ENCODE peak calls at places on chromosome 3, in nine cellular contexts. One of them, this sample, is unnamed.

GRCh38 chr3:142315083-142315482 is 89.7 kb upstream of the GK5 start:
- DNase-seq in left ventricle myocardium inferior: no peak
- DNase-seq in body of pancreas: no peak
- DNase-seq in endodermal cell: no peak
- DNase-seq in AG04449: peak
- DNase-seq in HCT116: no peak
- DNase-seq in trophoblast cell: no peak
- DNase-seq in pancreas: no peak
- DNase-seq in NB4: no peak
- DNase-seq in this sample: peak

GRCh38 chr3:82509951-82510603 is 748.6 kb upstream of the GBE1 start:
- DNase-seq in left ventricle myocardium inferior: no peak
- DNase-seq in body of pancreas: no peak
- DNase-seq in AG04449: no peak
- DNase-seq in endodermal cell: no peak
- DNase-seq in HCT116: no peak
- DNase-seq in trophoblast cell: no peak
- DNase-seq in pancreas: no peak
- DNase-seq in NB4: no peak
- DNase-seq in this sample: no peak

GRCh38 chr3:170355738-170356595 is 1.5 kb upstream of the SKIL start:
- DNase-seq in left ventricle myocardium inferior: peak
- DNase-seq in trophoblast cell: peak
- DNase-seq in HCT116: no peak
- DNase-seq in pancreas: peak
- DNase-seq in NB4: peak
- DNase-seq in endodermal cell: peak
- DNase-seq in body of pancreas: peak
- DNase-seq in AG04449: no peak
- DNase-seq in this sample: no peak

GRCh38 chr3:101998256-101998926 is 149.1 kb downstream of the NFKBIZ start:
- DNase-seq in HCT116: no peak
- DNase-seq in AG04449: no peak
- DNase-seq in trophoblast cell: peak
- DNase-seq in pancreas: no peak
- DNase-seq in body of pancreas: no peak
- DNase-seq in endodermal cell: no peak
- DNase-seq in left ventricle myocardium inferior: no peak
- DNase-seq in NB4: no peak
- DNase-seq in this sample: peak

GRCh38 chr3:124217542-124217941 is 225.6 kb upstream of the ROPN1 start:
- DNase-seq in left ventricle myocardium inferior: peak
- DNase-seq in trophoblast cell: peak
- DNase-seq in pancreas: peak
- DNase-seq in HCT116: peak
- DNase-seq in AG04449: peak
- DNase-seq in endodermal cell: peak
- DNase-seq in body of pancreas: peak
- DNase-seq in NB4: peak
- DNase-seq in this sample: peak

GRCh38 chr3:94081880-94082279 is 19.0 kb downstream of the NSUN3 start:
- DNase-seq in body of pancreas: no peak
- DNase-seq in trophoblast cell: no peak
- DNase-seq in endodermal cell: no peak
- DNase-seq in left ventricle myocardium inferior: no peak
- DNase-seq in AG04449: no peak
- DNase-seq in NB4: no peak
- DNase-seq in pancreas: no peak
- DNase-seq in HCT116: no peak
- DNase-seq in this sample: no peak

GRCh38 chr3:112390783-112391641 is 58.1 kb downstream of the CD200 start:
- DNase-seq in HCT116: no peak
- DNase-seq in trophoblast cell: peak
- DNase-seq in body of pancreas: no peak
- DNase-seq in AG04449: peak
- DNase-seq in left ventricle myocardium inferior: no peak
- DNase-seq in NB4: no peak
- DNase-seq in endodermal cell: peak
- DNase-seq in pancreas: no peak
- DNase-seq in this sample: peak

GRCh38 chr3:143041901-143042300 is 40.5 kb downstream of the U2SURP start:
- DNase-seq in HCT116: no peak
- DNase-seq in AG04449: no peak
- DNase-seq in left ventricle myocardium inferior: no peak
- DNase-seq in NB4: no peak
- DNase-seq in body of pancreas: no peak
- DNase-seq in pancreas: no peak
- DNase-seq in endodermal cell: no peak
- DNase-seq in trophoblast cell: no peak
- DNase-seq in this sample: no peak

GRCh38 chr3:121624147-121624852 is 31.1 kb downstream of the FBXO40 start:
- DNase-seq in trophoblast cell: no peak
- DNase-seq in HCT116: no peak
- DNase-seq in NB4: no peak
- DNase-seq in endodermal cell: no peak
- DNase-seq in AG04449: no peak
- DNase-seq in pancreas: no peak
- DNase-seq in left ventricle myocardium inferior: no peak
- DNase-seq in body of pancreas: no peak
- DNase-seq in this sample: no peak

GRCh38 chr3:86990734-86991481 is at the start of gene VGLL3:
- DNase-seq in NB4: no peak
- DNase-seq in left ventricle myocardium inferior: peak
- DNase-seq in body of pancreas: peak
- DNase-seq in endodermal cell: peak
- DNase-seq in AG04449: peak
- DNase-seq in trophoblast cell: peak
- DNase-seq in HCT116: no peak
- DNase-seq in pancreas: peak
- DNase-seq in this sample: peak

GRCh38 chr3:179036226-179036625 is 35.4 kb downstream of the ZMAT3 start:
- DNase-seq in trophoblast cell: peak
- DNase-seq in body of pancreas: no peak
- DNase-seq in HCT116: no peak
- DNase-seq in AG04449: no peak
- DNase-seq in pancreas: no peak
- DNase-seq in left ventricle myocardium inferior: no peak
- DNase-seq in NB4: no peak
- DNase-seq in endodermal cell: no peak
- DNase-seq in this sample: no peak

GRCh38 chr3:159884661-159885402 is 103.8 kb upstream of the IL12A start:
- DNase-seq in endodermal cell: no peak
- DNase-seq in body of pancreas: no peak
- DNase-seq in trophoblast cell: peak
- DNase-seq in pancreas: no peak
- DNase-seq in AG04449: no peak
- DNase-seq in left ventricle myocardium inferior: no peak
- DNase-seq in NB4: peak
- DNase-seq in HCT116: no peak
- DNase-seq in this sample: no peak

GRCh38 chr3:46846624-46847542 is 16.4 kb downstream of the MYL3 start:
- DNase-seq in left ventricle myocardium inferior: no peak
- DNase-seq in HCT116: no peak
- DNase-seq in pancreas: no peak
- DNase-seq in trophoblast cell: no peak
- DNase-seq in endodermal cell: peak
- DNase-seq in NB4: no peak
- DNase-seq in body of pancreas: no peak
- DNase-seq in AG04449: no peak
- DNase-seq in this sample: no peak

GRCh38 chr3:52536369-52537164 is at the start of gene UQCC5:
- DNase-seq in body of pancreas: peak
- DNase-seq in AG04449: peak
- DNase-seq in HCT116: peak
- DNase-seq in endodermal cell: peak
- DNase-seq in NB4: peak
- DNase-seq in pancreas: peak
- DNase-seq in trophoblast cell: peak
- DNase-seq in left ventricle myocardium inferior: peak
- DNase-seq in this sample: peak

GRCh38 chr3:52535411-52536111 is 844 bp upstream of the UQCC5 start:
- DNase-seq in trophoblast cell: no peak
- DNase-seq in endodermal cell: no peak
- DNase-seq in NB4: no peak
- DNase-seq in HCT116: no peak
- DNase-seq in body of pancreas: no peak
- DNase-seq in left ventricle myocardium inferior: no peak
- DNase-seq in AG04449: no peak
- DNase-seq in pancreas: peak
- DNase-seq in this sample: no peak

GRCh38 chr3:52534281-52535183 is 875 bp upstream of the NT5DC2 start:
- DNase-seq in HCT116: no peak
- DNase-seq in trophoblast cell: peak
- DNase-seq in NB4: peak
- DNase-seq in body of pancreas: no peak
- DNase-seq in AG04449: no peak
- DNase-seq in endodermal cell: peak
- DNase-seq in pancreas: peak
- DNase-seq in left ventricle myocardium inferior: no peak
- DNase-seq in this sample: no peak

GRCh38 chr3:52537165-52537635 is 795 bp downstream of the UQCC5 start:
- DNase-seq in body of pancreas: no peak
- DNase-seq in AG04449: no peak
- DNase-seq in pancreas: no peak
- DNase-seq in NB4: no peak
- DNase-seq in endodermal cell: no peak
- DNase-seq in HCT116: no peak
- DNase-seq in left ventricle myocardium inferior: no peak
- DNase-seq in trophoblast cell: no peak
- DNase-seq in this sample: no peak

DNA sequence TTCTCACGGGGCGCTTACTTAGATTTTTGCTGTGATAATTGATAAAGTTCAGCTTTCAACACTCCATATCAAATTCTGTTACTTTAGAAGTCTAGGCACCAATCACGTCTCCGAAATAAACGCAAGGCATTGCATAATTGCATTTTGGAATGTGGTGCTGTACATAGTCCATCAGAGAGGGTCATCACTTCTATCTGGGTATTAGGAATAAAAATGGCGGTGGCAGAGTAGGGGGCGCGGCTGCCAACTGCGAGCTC is 365 bp upstream of the UQCC5 start:
- DNase-seq in pancreas: no peak
- DNase-seq in NB4: no peak
- DNase-seq in body of pancreas: no peak
- DNase-seq in left ventricle myocardium inferior: no peak
- DNase-seq in endodermal cell: no peak
- DNase-seq in HCT116: no peak
- DNase-seq in AG04449: no peak
- DNase-seq in trophoblast cell: no peak
- DNase-seq in this sample: no peak
- H3K4me3 ChIP-seq in pancreas: no peak
- H3K4me3 ChIP-seq in NB4: no peak
- H3K4me3 ChIP-seq in body of pancreas: no peak
- H3K4me3 ChIP-seq in left ventricle myocardium inferior: peak
- H3K4me3 ChIP-seq in endodermal cell: no peak
- H3K4me3 ChIP-seq in HCT116: no peak
- H3K4me3 ChIP-seq in AG04449: no peak
- H3K4me3 ChIP-seq in trophoblast cell: no peak
- H3K4me3 ChIP-seq in this sample: peak

DNA sequence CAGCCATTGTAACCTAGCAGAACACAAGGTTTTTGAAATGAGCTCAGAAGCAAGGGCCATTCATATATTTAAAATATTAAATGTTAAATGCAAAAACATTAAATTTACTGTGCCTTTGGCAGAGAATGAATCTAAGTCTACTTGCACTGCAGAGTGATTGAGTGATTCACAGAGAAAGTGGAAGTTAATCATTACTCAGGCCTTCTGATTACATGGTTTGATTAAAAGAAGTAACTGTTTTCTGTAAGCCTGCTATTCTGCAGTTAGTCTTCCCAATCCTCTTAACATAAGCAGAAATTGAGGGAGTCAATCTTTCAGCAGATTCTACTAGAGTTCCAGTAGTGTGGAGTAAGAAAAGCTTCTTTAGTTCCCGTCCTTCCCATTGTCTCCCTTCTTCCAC is 1.5 kb downstream of the NLGN1 start:
- DNase-seq in NB4: no peak
- DNase-seq in pancreas: no peak
- DNase-seq in HCT116: no peak
- DNase-seq in endodermal cell: no peak
- DNase-seq in AG04449: no peak
- DNase-seq in trophoblast cell: no peak
- DNase-seq in body of pancreas: no peak
- DNase-seq in left ventricle myocardium inferior: no peak
- DNase-seq in this sample: no peak
- H3K4me3 ChIP-seq in NB4: no peak
- H3K4me3 ChIP-seq in pancreas: no peak
- H3K4me3 ChIP-seq in HCT116: no peak
- H3K4me3 ChIP-seq in endodermal cell: peak
- H3K4me3 ChIP-seq in AG04449: peak
- H3K4me3 ChIP-seq in trophoblast cell: no peak
- H3K4me3 ChIP-seq in body of pancreas: no peak
- H3K4me3 ChIP-seq in left ventricle myocardium inferior: peak
- H3K4me3 ChIP-seq in this sample: no peak

GRCh38 chr3:63975705-63976104 is 47.6 kb downstream of the PSMD6 start:
- DNase-seq in endodermal cell: no peak
- DNase-seq in NB4: peak
- DNase-seq in body of pancreas: peak
- DNase-seq in trophoblast cell: no peak
- DNase-seq in AG04449: no peak
- DNase-seq in HCT116: no peak
- DNase-seq in left ventricle myocardium inferior: peak
- DNase-seq in pancreas: no peak
- DNase-seq in this sample: peak
- H3K4me3 ChIP-seq in endodermal cell: no peak
- H3K4me3 ChIP-seq in NB4: no peak
- H3K4me3 ChIP-seq in body of pancreas: no peak
- H3K4me3 ChIP-seq in trophoblast cell: no peak
- H3K4me3 ChIP-seq in AG04449: no peak
- H3K4me3 ChIP-seq in HCT116: no peak
- H3K4me3 ChIP-seq in left ventricle myocardium inferior: no peak
- H3K4me3 ChIP-seq in pancreas: no peak
- H3K4me3 ChIP-seq in this sample: no peak

GRCh38 chr3:14984581-14985113 is 37.3 kb downstream of the NR2C2 start:
- DNase-seq in left ventricle myocardium inferior: no peak
- DNase-seq in body of pancreas: no peak
- DNase-seq in NB4: no peak
- DNase-seq in AG04449: no peak
- DNase-seq in HCT116: no peak
- DNase-seq in trophoblast cell: no peak
- DNase-seq in endodermal cell: no peak
- DNase-seq in pancreas: no peak
- DNase-seq in this sample: no peak

GRCh38 chr3:14991818-14992612 is 44.6 kb downstream of the NR2C2 start:
- DNase-seq in NB4: no peak
- DNase-seq in trophoblast cell: peak
- DNase-seq in endodermal cell: no peak
- DNase-seq in left ventricle myocardium inferior: no peak
- DNase-seq in pancreas: no peak
- DNase-seq in AG04449: no peak
- DNase-seq in HCT116: no peak
- DNase-seq in body of pancreas: no peak
- DNase-seq in this sample: no peak

GRCh38 chr3:14991148-14991742 is 43.9 kb downstream of the NR2C2 start:
- DNase-seq in endodermal cell: no peak
- DNase-seq in trophoblast cell: no peak
- DNase-seq in pancreas: no peak
- DNase-seq in left ventricle myocardium inferior: no peak
- DNase-seq in NB4: no peak
- DNase-seq in AG04449: no peak
- DNase-seq in HCT116: no peak
- DNase-seq in body of pancreas: no peak
- DNase-seq in this sample: no peak

GRCh38 chr3:14989943-14990753 is 42.8 kb downstream of the NR2C2 start:
- DNase-seq in left ventricle myocardium inferior: peak
- DNase-seq in body of pancreas: no peak
- DNase-seq in HCT116: no peak
- DNase-seq in pancreas: no peak
- DNase-seq in NB4: no peak
- DNase-seq in endodermal cell: peak
- DNase-seq in AG04449: no peak
- DNase-seq in trophoblast cell: peak
- DNase-seq in this sample: no peak

GRCh38 chr3:14988988-14989394 is 41.6 kb downstream of the NR2C2 start:
- DNase-seq in body of pancreas: no peak
- DNase-seq in HCT116: peak
- DNase-seq in AG04449: no peak
- DNase-seq in pancreas: no peak
- DNase-seq in NB4: peak
- DNase-seq in endodermal cell: peak
- DNase-seq in trophoblast cell: no peak
- DNase-seq in left ventricle myocardium inferior: no peak
- DNase-seq in this sample: no peak
- H3K4me3 ChIP-seq in body of pancreas: no peak
- H3K4me3 ChIP-seq in HCT116: no peak
- H3K4me3 ChIP-seq in AG04449: no peak
- H3K4me3 ChIP-seq in pancreas: no peak
- H3K4me3 ChIP-seq in NB4: no peak
- H3K4me3 ChIP-seq in endodermal cell: no peak
- H3K4me3 ChIP-seq in trophoblast cell: no peak
- H3K4me3 ChIP-seq in left ventricle myocardium inferior: no peak
- H3K4me3 ChIP-seq in this sample: no peak